ENCODE peak calls at places on chromosomes 6 and 20, in nine cellular contexts. C, E, W, R, Q, X, S, P and M are unnamed samples.

GRCh38 chr20:38303908-38304379 is at the start of gene BPI:
- DNase-seq in Q (no peak), C (no peak), R (no peak), S (no peak), E (no peak), W (peak), X (no peak), P (peak), M (no peak)

GRCh38 chr20:1805161-1805581 is 90.0 kb upstream of the SIRPA start:
- DNase-seq in W (no peak), P (peak), C (no peak), Q (no peak), X (no peak), S (no peak), R (no peak), E (peak), M (no peak)

GRCh38 chr6:80376411-80376810 is 269.9 kb downstream of the BCKDHB start:
- DNase-seq in S (no peak), R (no peak), X (no peak), W (peak), Q (peak), E (no peak), C (no peak), P (no peak), M (no peak)

GRCh38 chr6:170200458-170200891 is 90.4 kb downstream of the DLL1 start:
- DNase-seq in W (peak), S (no peak), C (no peak), Q (peak), R (no peak), E (peak), X (no peak), P (no peak), M (no peak)

GRCh38 chr6:107655245-107655644 is 165.3 kb downstream of the SOBP start:
- DNase-seq in E (no peak), P (no peak), R (no peak), S (no peak), W (no peak), X (peak), C (no peak), Q (no peak), M (peak)

GRCh38 chr6:21171801-21172200 is 421.8 kb upstream of the SOX4 start:
- DNase-seq in X (no peak), P (no peak), E (no peak), C (no peak), R (no peak), S (no peak), Q (peak), W (peak), M (no peak)

GRCh38 chr6:79138146-79138545 is 60.1 kb upstream of the PHIP start:
- DNase-seq in Q (no peak), R (no peak), C (no peak), P (peak), S (no peak), E (no peak), X (no peak), W (no peak), M (no peak)

GRCh38 chr6:52834481-52834880 is 6.1 kb downstream of the GSTA5 start:
- DNase-seq in X (no peak), S (no peak), W (no peak), E (no peak), C (no peak), P (peak), Q (peak), R (no peak), M (no peak)

GRCh38 chr6:81465859-81466258 is 286.6 kb downstream of the TENT5A start:
- DNase-seq in W (peak), X (peak), Q (peak), C (no peak), R (peak), E (no peak), S (no peak), P (peak), M (peak)

GRCh38 chr20:20463933-20464374 is 96.0 kb downstream of the INSM1 start:
- DNase-seq in S (no peak), C (no peak), W (peak), E (no peak), Q (no peak), P (no peak), R (no peak), X (peak), M (peak)

GRCh38 chr6:149909701-149910470 is 12.0 kb upstream of the RAET1E start:
- DNase-seq in P (no peak), S (no peak), X (no peak), C (no peak), W (no peak), R (no peak), Q (no peak), E (no peak), M (no peak)